ENCODE peak calls at places on chromosomes 11 and 22, in ten cellular contexts. One of them, this sample, is unnamed.
A peak's percentile ranks its signal among the peaks of the same experiment; 100 is the strongest.

GRCh38 chr11:58629857-58630256 is 7.4 kb downstream of the CNTF start:
- DNase-seq in KBM-7: peak; percentile 63
- DNase-seq in activated CD4-positive, alpha-beta T cell treated with anti-CD3 and anti-CD28 coated beads, Interleukin-2, amount 50 U/mL, for 48 hours: peak; percentile 13
- DNase-seq in naive thymus-derived CD8-positive, alpha-beta T cell: no peak
- DNase-seq in neural crest cell: no peak
- DNase-seq in activated CD8-positive, alpha-beta T cell treated with anti-CD3 and anti-CD28 coated beads for 36 hours: peak; percentile 45
- DNase-seq in astrocyte of the spinal cord: peak; percentile 57
- DNase-seq in kidney epithelial cell: no peak
- DNase-seq in smooth muscle cell of the brain vasculature: no peak
- DNase-seq in NCI-H82: peak; percentile 52
- DNase-seq in this sample: no peak

GRCh38 chr22:34722901-34723300 is 343.1 kb upstream of the ISX start:
- DNase-seq in naive thymus-derived CD8-positive, alpha-beta T cell: no peak
- DNase-seq in KBM-7: no peak
- DNase-seq in smooth muscle cell of the brain vasculature: no peak
- DNase-seq in kidney epithelial cell: no peak
- DNase-seq in neural crest cell: no peak
- DNase-seq in astrocyte of the spinal cord: no peak
- DNase-seq in NCI-H82: no peak
- DNase-seq in activated CD4-positive, alpha-beta T cell treated with anti-CD3 and anti-CD28 coated beads, Interleukin-2, amount 50 U/mL, for 48 hours: no peak
- DNase-seq in activated CD8-positive, alpha-beta T cell treated with anti-CD3 and anti-CD28 coated beads for 36 hours: no peak
- DNase-seq in this sample: no peak

GRCh38 chr22:24118689-24119384 is 62.5 kb upstream of the SUSD2 start:
- DNase-seq in kidney epithelial cell: no peak
- DNase-seq in activated CD4-positive, alpha-beta T cell treated with anti-CD3 and anti-CD28 coated beads, Interleukin-2, amount 50 U/mL, for 48 hours: no peak
- DNase-seq in astrocyte of the spinal cord: no peak
- DNase-seq in activated CD8-positive, alpha-beta T cell treated with anti-CD3 and anti-CD28 coated beads for 36 hours: no peak
- DNase-seq in NCI-H82: no peak
- DNase-seq in naive thymus-derived CD8-positive, alpha-beta T cell: no peak
- DNase-seq in neural crest cell: no peak
- DNase-seq in smooth muscle cell of the brain vasculature: no peak
- DNase-seq in KBM-7: no peak
- DNase-seq in this sample: no peak

GRCh38 chr11:1087279-1087960 is 12.7 kb downstream of the MUC2 start:
- DNase-seq in kidney epithelial cell: no peak
- DNase-seq in NCI-H82: no peak
- DNase-seq in activated CD8-positive, alpha-beta T cell treated with anti-CD3 and anti-CD28 coated beads for 36 hours: no peak
- DNase-seq in activated CD4-positive, alpha-beta T cell treated with anti-CD3 and anti-CD28 coated beads, Interleukin-2, amount 50 U/mL, for 48 hours: no peak
- DNase-seq in neural crest cell: no peak
- DNase-seq in astrocyte of the spinal cord: no peak
- DNase-seq in smooth muscle cell of the brain vasculature: no peak
- DNase-seq in naive thymus-derived CD8-positive, alpha-beta T cell: no peak
- DNase-seq in KBM-7: no peak
- DNase-seq in this sample: no peak

GRCh38 chr11:720642-721346 is 14.8 kb downstream of the EPS8L2 start:
- DNase-seq in neural crest cell: peak; percentile 44
- DNase-seq in KBM-7: peak; percentile 27
- DNase-seq in smooth muscle cell of the brain vasculature: no peak
- DNase-seq in astrocyte of the spinal cord: no peak
- DNase-seq in kidney epithelial cell: no peak
- DNase-seq in activated CD8-positive, alpha-beta T cell treated with anti-CD3 and anti-CD28 coated beads for 36 hours: no peak
- DNase-seq in naive thymus-derived CD8-positive, alpha-beta T cell: peak; percentile 62
- DNase-seq in NCI-H82: peak; percentile 66
- DNase-seq in activated CD4-positive, alpha-beta T cell treated with anti-CD3 and anti-CD28 coated beads, Interleukin-2, amount 50 U/mL, for 48 hours: peak; percentile 49
- DNase-seq in this sample: no peak

GRCh38 chr22:47486569-47487312 is 724.3 kb downstream of the TBC1D22A start:
- DNase-seq in activated CD4-positive, alpha-beta T cell treated with anti-CD3 and anti-CD28 coated beads, Interleukin-2, amount 50 U/mL, for 48 hours: no peak
- DNase-seq in astrocyte of the spinal cord: no peak
- DNase-seq in activated CD8-positive, alpha-beta T cell treated with anti-CD3 and anti-CD28 coated beads for 36 hours: no peak
- DNase-seq in NCI-H82: no peak
- DNase-seq in neural crest cell: no peak
- DNase-seq in kidney epithelial cell: no peak
- DNase-seq in naive thymus-derived CD8-positive, alpha-beta T cell: no peak
- DNase-seq in smooth muscle cell of the brain vasculature: no peak
- DNase-seq in KBM-7: no peak
- DNase-seq in this sample: no peak

GRCh38 chr11:9302448-9302847 is 11.9 kb downstream of the TMEM41B start:
- DNase-seq in naive thymus-derived CD8-positive, alpha-beta T cell: no peak
- DNase-seq in neural crest cell: no peak
- DNase-seq in activated CD4-positive, alpha-beta T cell treated with anti-CD3 and anti-CD28 coated beads, Interleukin-2, amount 50 U/mL, for 48 hours: no peak
- DNase-seq in activated CD8-positive, alpha-beta T cell treated with anti-CD3 and anti-CD28 coated beads for 36 hours: no peak
- DNase-seq in NCI-H82: no peak
- DNase-seq in kidney epithelial cell: no peak
- DNase-seq in KBM-7: no peak
- DNase-seq in smooth muscle cell of the brain vasculature: no peak
- DNase-seq in astrocyte of the spinal cord: no peak
- DNase-seq in this sample: no peak

GRCh38 chr11:75237050-75237449 is 3.5 kb upstream of the TPBGL start:
- DNase-seq in neural crest cell: no peak
- DNase-seq in astrocyte of the spinal cord: no peak
- DNase-seq in naive thymus-derived CD8-positive, alpha-beta T cell: no peak
- DNase-seq in activated CD4-positive, alpha-beta T cell treated with anti-CD3 and anti-CD28 coated beads, Interleukin-2, amount 50 U/mL, for 48 hours: no peak
- DNase-seq in kidney epithelial cell: no peak
- DNase-seq in activated CD8-positive, alpha-beta T cell treated with anti-CD3 and anti-CD28 coated beads for 36 hours: no peak
- DNase-seq in KBM-7: no peak
- DNase-seq in NCI-H82: no peak
- DNase-seq in smooth muscle cell of the brain vasculature: no peak
- DNase-seq in this sample: no peak

GRCh38 chr11:74942073-74942750 is 6.7 kb downstream of the XRRA1 start:
- DNase-seq in astrocyte of the spinal cord: no peak
- DNase-seq in NCI-H82: no peak
- DNase-seq in neural crest cell: no peak
- DNase-seq in activated CD4-positive, alpha-beta T cell treated with anti-CD3 and anti-CD28 coated beads, Interleukin-2, amount 50 U/mL, for 48 hours: no peak
- DNase-seq in smooth muscle cell of the brain vasculature: no peak
- DNase-seq in kidney epithelial cell: no peak
- DNase-seq in KBM-7: no peak
- DNase-seq in activated CD8-positive, alpha-beta T cell treated with anti-CD3 and anti-CD28 coated beads for 36 hours: no peak
- DNase-seq in naive thymus-derived CD8-positive, alpha-beta T cell: no peak
- DNase-seq in this sample: no peak

GRCh38 chr11:32385998-32386397 is 49.3 kb downstream of the WT1 start:
- DNase-seq in kidney epithelial cell: no peak
- DNase-seq in astrocyte of the spinal cord: peak; percentile 37
- DNase-seq in activated CD8-positive, alpha-beta T cell treated with anti-CD3 and anti-CD28 coated beads for 36 hours: no peak
- DNase-seq in KBM-7: peak; percentile 63
- DNase-seq in neural crest cell: no peak
- DNase-seq in activated CD4-positive, alpha-beta T cell treated with anti-CD3 and anti-CD28 coated beads, Interleukin-2, amount 50 U/mL, for 48 hours: no peak
- DNase-seq in NCI-H82: peak; percentile 52
- DNase-seq in smooth muscle cell of the brain vasculature: no peak
- DNase-seq in naive thymus-derived CD8-positive, alpha-beta T cell: no peak
- DNase-seq in this sample: peak; percentile 54

GRCh38 chr22:28892175-28892731 is 8.9 kb downstream of the ZNRF3 start:
- DNase-seq in astrocyte of the spinal cord: no peak
- DNase-seq in NCI-H82: no peak
- DNase-seq in activated CD8-positive, alpha-beta T cell treated with anti-CD3 and anti-CD28 coated beads for 36 hours: no peak
- DNase-seq in kidney epithelial cell: no peak
- DNase-seq in naive thymus-derived CD8-positive, alpha-beta T cell: no peak
- DNase-seq in activated CD4-positive, alpha-beta T cell treated with anti-CD3 and anti-CD28 coated beads, Interleukin-2, amount 50 U/mL, for 48 hours: no peak
- DNase-seq in neural crest cell: no peak
- DNase-seq in smooth muscle cell of the brain vasculature: no peak
- DNase-seq in KBM-7: no peak
- DNase-seq in this sample: peak; percentile 75

GRCh38 chr11:59403546-59403945 is 22.7 kb downstream of the OR5A2 start:
- DNase-seq in NCI-H82: no peak
- DNase-seq in astrocyte of the spinal cord: no peak
- DNase-seq in kidney epithelial cell: no peak
- DNase-seq in neural crest cell: no peak
- DNase-seq in smooth muscle cell of the brain vasculature: no peak
- DNase-seq in activated CD8-positive, alpha-beta T cell treated with anti-CD3 and anti-CD28 coated beads for 36 hours: no peak
- DNase-seq in naive thymus-derived CD8-positive, alpha-beta T cell: no peak
- DNase-seq in KBM-7: no peak
- DNase-seq in activated CD4-positive, alpha-beta T cell treated with anti-CD3 and anti-CD28 coated beads, Interleukin-2, amount 50 U/mL, for 48 hours: no peak
- DNase-seq in this sample: no peak

GRCh38 chr22:23786261-23786710 is 480 bp upstream of the SMARCB1 start:
- DNase-seq in NCI-H82: no peak
- DNase-seq in KBM-7: no peak
- DNase-seq in smooth muscle cell of the brain vasculature: no peak
- DNase-seq in kidney epithelial cell: no peak
- DNase-seq in naive thymus-derived CD8-positive, alpha-beta T cell: no peak
- DNase-seq in neural crest cell: no peak
- DNase-seq in activated CD8-positive, alpha-beta T cell treated with anti-CD3 and anti-CD28 coated beads for 36 hours: peak; percentile 48
- DNase-seq in activated CD4-positive, alpha-beta T cell treated with anti-CD3 and anti-CD28 coated beads, Interleukin-2, amount 50 U/mL, for 48 hours: no peak
- DNase-seq in astrocyte of the spinal cord: no peak
- DNase-seq in this sample: no peak

GRCh38 chr11:78083036-78083435 is 3.4 kb upstream of the NDUFC2 start:
- DNase-seq in neural crest cell: no peak
- DNase-seq in KBM-7: no peak
- DNase-seq in activated CD4-positive, alpha-beta T cell treated with anti-CD3 and anti-CD28 coated beads, Interleukin-2, amount 50 U/mL, for 48 hours: no peak
- DNase-seq in smooth muscle cell of the brain vasculature: no peak
- DNase-seq in astrocyte of the spinal cord: no peak
- DNase-seq in NCI-H82: no peak
- DNase-seq in activated CD8-positive, alpha-beta T cell treated with anti-CD3 and anti-CD28 coated beads for 36 hours: no peak
- DNase-seq in naive thymus-derived CD8-positive, alpha-beta T cell: no peak
- DNase-seq in kidney epithelial cell: no peak
- DNase-seq in this sample: no peak

GRCh38 chr22:19136915-19137314 is 5.8 kb downstream of the TSSK2 start:
- DNase-seq in KBM-7: no peak
- DNase-seq in naive thymus-derived CD8-positive, alpha-beta T cell: no peak
- DNase-seq in NCI-H82: no peak
- DNase-seq in activated CD4-positive, alpha-beta T cell treated with anti-CD3 and anti-CD28 coated beads, Interleukin-2, amount 50 U/mL, for 48 hours: no peak
- DNase-seq in kidney epithelial cell: no peak
- DNase-seq in smooth muscle cell of the brain vasculature: no peak
- DNase-seq in activated CD8-positive, alpha-beta T cell treated with anti-CD3 and anti-CD28 coated beads for 36 hours: no peak
- DNase-seq in neural crest cell: no peak
- DNase-seq in astrocyte of the spinal cord: no peak
- DNase-seq in this sample: no peak

GRCh38 chr11:96019810-96020747 is 96.2 kb upstream of the MTMR2 start:
- DNase-seq in KBM-7: no peak
- DNase-seq in NCI-H82: peak; percentile 26
- DNase-seq in smooth muscle cell of the brain vasculature: no peak
- DNase-seq in neural crest cell: no peak
- DNase-seq in astrocyte of the spinal cord: no peak
- DNase-seq in activated CD8-positive, alpha-beta T cell treated with anti-CD3 and anti-CD28 coated beads for 36 hours: peak; percentile 45
- DNase-seq in kidney epithelial cell: no peak
- DNase-seq in activated CD4-positive, alpha-beta T cell treated with anti-CD3 and anti-CD28 coated beads, Interleukin-2, amount 50 U/mL, for 48 hours: peak; percentile 8
- DNase-seq in naive thymus-derived CD8-positive, alpha-beta T cell: no peak
- DNase-seq in this sample: no peak

GRCh38 chr11:130213143-130213978 is 53.8 kb downstream of the ST14 start:
- DNase-seq in naive thymus-derived CD8-positive, alpha-beta T cell: peak; percentile 70
- DNase-seq in neural crest cell: peak; percentile 85
- DNase-seq in KBM-7: peak; percentile 58
- DNase-seq in kidney epithelial cell: no peak
- DNase-seq in NCI-H82: peak; percentile 73
- DNase-seq in activated CD8-positive, alpha-beta T cell treated with anti-CD3 and anti-CD28 coated beads for 36 hours: peak; percentile 71
- DNase-seq in smooth muscle cell of the brain vasculature: peak; percentile 6
- DNase-seq in astrocyte of the spinal cord: peak; percentile 14
- DNase-seq in activated CD4-positive, alpha-beta T cell treated with anti-CD3 and anti-CD28 coated beads, Interleukin-2, amount 50 U/mL, for 48 hours: peak; percentile 74
- DNase-seq in this sample: peak; percentile 83

This sample was measured in Caco-2.